ENCODE peak calls at places on chromosomes 11 and 22, in four cellular contexts. One of them, this sample, is unnamed.

GRCh38 chr11:134958336-134958640 is 546.2 kb upstream of the B3GAT1 start:
- DNase-seq in CD4-positive, CD25-positive, alpha-beta regulatory T cell: no peak
- DNase-seq in neuronal stem cell: no peak
- DNase-seq in stimulated activated CD4-positive, alpha-beta T cell treated with anti-CD3 and anti-CD28 coated beads, TNF-alpha, amount 100 ng/mL, for 1 hour: no peak
- DNase-seq in this sample: no peak

GRCh38 chr22:40383905-40384304 is 13.5 kb downstream of the SGSM3 start:
- DNase-seq in neuronal stem cell: no peak
- DNase-seq in stimulated activated CD4-positive, alpha-beta T cell treated with anti-CD3 and anti-CD28 coated beads, TNF-alpha, amount 100 ng/mL, for 1 hour: no peak
- DNase-seq in CD4-positive, CD25-positive, alpha-beta regulatory T cell: no peak
- DNase-seq in this sample: no peak

GRCh38 chr22:29071261-29072045 is 1.4 kb upstream of the KREMEN1 start:
- DNase-seq in CD4-positive, CD25-positive, alpha-beta regulatory T cell: peak
- DNase-seq in stimulated activated CD4-positive, alpha-beta T cell treated with anti-CD3 and anti-CD28 coated beads, TNF-alpha, amount 100 ng/mL, for 1 hour: peak
- DNase-seq in neuronal stem cell: peak
- DNase-seq in this sample: no peak

GRCh38 chr11:8293171-8293570 is 29.5 kb upstream of the LMO1 start:
- DNase-seq in CD4-positive, CD25-positive, alpha-beta regulatory T cell: no peak
- DNase-seq in stimulated activated CD4-positive, alpha-beta T cell treated with anti-CD3 and anti-CD28 coated beads, TNF-alpha, amount 100 ng/mL, for 1 hour: no peak
- DNase-seq in neuronal stem cell: no peak
- DNase-seq in this sample: no peak

GRCh38 chr22:39622881-39623367 is 52.4 kb downstream of the CACNA1I start:
- DNase-seq in CD4-positive, CD25-positive, alpha-beta regulatory T cell: peak
- DNase-seq in neuronal stem cell: peak
- DNase-seq in stimulated activated CD4-positive, alpha-beta T cell treated with anti-CD3 and anti-CD28 coated beads, TNF-alpha, amount 100 ng/mL, for 1 hour: peak
- DNase-seq in this sample: peak

GRCh38 chr11:128759597-128759996 is 65.7 kb downstream of the FLI1 start:
- DNase-seq in neuronal stem cell: no peak
- DNase-seq in CD4-positive, CD25-positive, alpha-beta regulatory T cell: no peak
- DNase-seq in stimulated activated CD4-positive, alpha-beta T cell treated with anti-CD3 and anti-CD28 coated beads, TNF-alpha, amount 100 ng/mL, for 1 hour: no peak
- DNase-seq in this sample: no peak

GRCh38 chr22:45502215-45503070 is at the start of gene FBLN1:
- DNase-seq in CD4-positive, CD25-positive, alpha-beta regulatory T cell: no peak
- DNase-seq in stimulated activated CD4-positive, alpha-beta T cell treated with anti-CD3 and anti-CD28 coated beads, TNF-alpha, amount 100 ng/mL, for 1 hour: no peak
- DNase-seq in neuronal stem cell: peak
- DNase-seq in this sample: no peak

GRCh38 chr11:98561216-98561615 is 459.5 kb upstream of the CNTN5 start:
- DNase-seq in neuronal stem cell: no peak
- DNase-seq in CD4-positive, CD25-positive, alpha-beta regulatory T cell: no peak
- DNase-seq in stimulated activated CD4-positive, alpha-beta T cell treated with anti-CD3 and anti-CD28 coated beads, TNF-alpha, amount 100 ng/mL, for 1 hour: no peak
- DNase-seq in this sample: no peak

GRCh38 chr11:1459739-1460395 is 26.7 kb downstream of the MOB2 start:
- DNase-seq in CD4-positive, CD25-positive, alpha-beta regulatory T cell: no peak
- DNase-seq in neuronal stem cell: no peak
- DNase-seq in stimulated activated CD4-positive, alpha-beta T cell treated with anti-CD3 and anti-CD28 coated beads, TNF-alpha, amount 100 ng/mL, for 1 hour: no peak
- DNase-seq in this sample: no peak

GRCh38 chr11:65576232-65576866 is 496 bp downstream of the EHBP1L1 start:
- DNase-seq in CD4-positive, CD25-positive, alpha-beta regulatory T cell: no peak
- DNase-seq in stimulated activated CD4-positive, alpha-beta T cell treated with anti-CD3 and anti-CD28 coated beads, TNF-alpha, amount 100 ng/mL, for 1 hour: no peak
- DNase-seq in neuronal stem cell: no peak
- DNase-seq in this sample: no peak

GRCh38 chr11:65609236-65609635 is 4.8 kb downstream of the MAP3K11 start:
- DNase-seq in stimulated activated CD4-positive, alpha-beta T cell treated with anti-CD3 and anti-CD28 coated beads, TNF-alpha, amount 100 ng/mL, for 1 hour: no peak
- DNase-seq in CD4-positive, CD25-positive, alpha-beta regulatory T cell: no peak
- DNase-seq in neuronal stem cell: no peak
- DNase-seq in this sample: no peak

GRCh38 chr11:47565340-47566165 is at the start of gene PTPMT1:
- DNase-seq in neuronal stem cell: no peak
- DNase-seq in CD4-positive, CD25-positive, alpha-beta regulatory T cell: peak
- DNase-seq in stimulated activated CD4-positive, alpha-beta T cell treated with anti-CD3 and anti-CD28 coated beads, TNF-alpha, amount 100 ng/mL, for 1 hour: peak
- DNase-seq in this sample: peak

GRCh38 chr22:20044495-20045151 is 23.7 kb downstream of the TANGO2 start:
- DNase-seq in CD4-positive, CD25-positive, alpha-beta regulatory T cell: no peak
- DNase-seq in neuronal stem cell: no peak
- DNase-seq in stimulated activated CD4-positive, alpha-beta T cell treated with anti-CD3 and anti-CD28 coated beads, TNF-alpha, amount 100 ng/mL, for 1 hour: no peak
- DNase-seq in this sample: no peak

GRCh38 chr22:39488563-39489083 is 13.5 kb upstream of the MIEF1 start:
- DNase-seq in stimulated activated CD4-positive, alpha-beta T cell treated with anti-CD3 and anti-CD28 coated beads, TNF-alpha, amount 100 ng/mL, for 1 hour: no peak
- DNase-seq in CD4-positive, CD25-positive, alpha-beta regulatory T cell: no peak
- DNase-seq in neuronal stem cell: no peak
- DNase-seq in this sample: no peak

GRCh38 chr11:24793479-24793878 is 296.6 kb downstream of the LUZP2 start:
- DNase-seq in neuronal stem cell: no peak
- DNase-seq in CD4-positive, CD25-positive, alpha-beta regulatory T cell: no peak
- DNase-seq in stimulated activated CD4-positive, alpha-beta T cell treated with anti-CD3 and anti-CD28 coated beads, TNF-alpha, amount 100 ng/mL, for 1 hour: no peak
- DNase-seq in this sample: no peak

GRCh38 chr22:24186352-24186740 is 5.1 kb downstream of the SUSD2 start:
- DNase-seq in CD4-positive, CD25-positive, alpha-beta regulatory T cell: no peak
- DNase-seq in neuronal stem cell: no peak
- DNase-seq in stimulated activated CD4-positive, alpha-beta T cell treated with anti-CD3 and anti-CD28 coated beads, TNF-alpha, amount 100 ng/mL, for 1 hour: no peak
- DNase-seq in this sample: no peak

GRCh38 chr11:45468265-45468856 is 182.2 kb upstream of the SYT13 start:
- DNase-seq in neuronal stem cell: no peak
- DNase-seq in CD4-positive, CD25-positive, alpha-beta regulatory T cell: no peak
- DNase-seq in stimulated activated CD4-positive, alpha-beta T cell treated with anti-CD3 and anti-CD28 coated beads, TNF-alpha, amount 100 ng/mL, for 1 hour: no peak
- DNase-seq in this sample: no peak